ENCODE peak calls at places on chromosomes 6 and 20, in nine cellular contexts. Q is activated CD4-positive, CD25-positive, alpha-beta regulatory T cell treated with anti-CD3 and anti-CD28 coated beads, Interleukin-2, amount 50 U/mL, for 72 hours; P is T-helper 2 cell; A is activated CD8-positive, alpha-beta memory T cell treated with anti-CD3 and anti-CD28 coated beads for 48 hours; N is kidney glomerular epithelial cell; V is NCI-H510A; T is HCT116; G is AG08395; S is NCI-H446 treated with DMSO at 0.1 percent for 48 hours. C is an unnamed sample.

GRCh38 chr6:45965787-45966186 is 49.9 kb downstream of the CLIC5 start:
- DNase-seq in Q (no peak), N (peak), P (no peak), A (no peak), S (no peak), T (no peak), V (no peak), G (peak), C (no peak)

GRCh38 chr20:50309764-50310672 is 119.4 kb downstream of the CEBPB start:
- DNase-seq in V (no peak), G (no peak), T (no peak), N (no peak), P (no peak), A (no peak), Q (no peak), S (no peak), C (no peak)

GRCh38 chr6:35088281-35089215 is 52.6 kb downstream of the TCP11 start:
- DNase-seq in G (no peak), T (no peak), V (no peak), P (no peak), A (no peak), Q (no peak), S (no peak), N (no peak), C (no peak)

GRCh38 chr6:52840763-52841585 is at the start of gene GSTA5:
- DNase-seq in G (no peak), P (no peak), T (no peak), V (no peak), A (no peak), Q (no peak), S (no peak), N (peak), C (no peak)

GRCh38 chr20:62220666-62221568 is 839 bp upstream of the HRH3 start:
- DNase-seq in G (no peak), V (no peak), A (no peak), T (no peak), S (no peak), N (no peak), P (no peak), Q (no peak), C (no peak)

GRCh38 chr6:15752820-15753219 is 90.0 kb upstream of the DTNBP1 start:
- DNase-seq in T (no peak), S (no peak), G (no peak), Q (no peak), P (no peak), V (no peak), N (no peak), A (no peak), C (no peak)

GRCh38 chr6:119076173-119076965 is 2.1 kb downstream of the FAM184A start:
- DNase-seq in P (no peak), S (no peak), Q (no peak), V (peak), N (no peak), T (no peak), G (no peak), A (no peak), C (no peak)

GRCh38 chr6:15881150-15881549 is 218.3 kb upstream of the DTNBP1 start:
- DNase-seq in V (no peak), Q (no peak), G (no peak), P (no peak), T (no peak), S (no peak), A (no peak), N (no peak), C (no peak)

GRCh38 chr20:46089076-46089337 is 755 bp downstream of the NCOA5 start:
- DNase-seq in G (no peak), Q (no peak), T (no peak), S (no peak), P (no peak), N (no peak), A (no peak), V (no peak), C (no peak)

GRCh38 chr6:136225496-136225895 is 24.6 kb downstream of the MTFR2 start:
- DNase-seq in V (no peak), A (no peak), Q (peak), T (no peak), P (no peak), G (no peak), N (no peak), S (no peak), C (no peak)

GRCh38 chr6:123655520-123656306 is 19.0 kb upstream of the TRDN start:
- DNase-seq in Q (no peak), N (peak), G (no peak), S (no peak), T (no peak), P (no peak), A (no peak), V (no peak), C (no peak)

GRCh38 chr6:5587648-5588047 is 326.3 kb downstream of the FARS2 start:
- DNase-seq in A (no peak), T (no peak), P (no peak), Q (no peak), V (no peak), G (no peak), S (no peak), N (no peak), C (no peak)

GRCh38 chr6:10567256-10568041 is 46.3 kb downstream of the GCNT2 start:
- DNase-seq in P (no peak), A (no peak), N (peak), V (no peak), G (no peak), T (no peak), Q (no peak), S (no peak), C (no peak)

GRCh38 chr6:273441-274111 is 18.7 kb upstream of the DUSP22 start:
- DNase-seq in G (no peak), P (no peak), T (no peak), N (no peak), V (no peak), S (no peak), A (no peak), Q (no peak), C (no peak)

GRCh38 chr6:150403458-150404245 is 34.8 kb downstream of the IYD start:
- DNase-seq in A (no peak), P (no peak), N (peak), G (peak), S (no peak), T (no peak), V (no peak), Q (no peak), C (no peak)

GRCh38 chr6:46758960-46759753 is 12.4 kb downstream of the ANKRD66 start:
- DNase-seq in V (no peak), P (no peak), T (no peak), A (no peak), N (no peak), G (no peak), S (no peak), Q (no peak), C (no peak)

GRCh38 chr6:13787146-13787545 is 27.2 kb downstream of the MCUR1 start:
- DNase-seq in A (no peak), N (no peak), T (no peak), G (peak), Q (no peak), S (no peak), V (no peak), P (no peak), C (no peak)